ENCODE peak calls at places on chromosome 1, in four cellular contexts. N is neural progenitor cell, P is mammary epithelial cell, T is fibroblast of lung. J is an unnamed sample.

GRCh38 chr1:97097404-97097925 is 375.9 kb downstream of the PTBP2 start:
- DNase-seq in T (no peak), P (no peak), N (no peak), J (no peak)

GRCh38 chr1:156160000-156160743 is 6.8 kb downstream of the SEMA4A start:
- DNase-seq in T (no peak), N (no peak), P (no peak), J (no peak)

GRCh38 chr1:193417420-193417819 is 231.0 kb upstream of the B3GALT2 start:
- DNase-seq in T (peak), P (peak), N (no peak), J (peak)

GRCh38 chr1:58660105-58660504 is 39.8 kb downstream of the MYSM1 start:
- DNase-seq in T (no peak), N (no peak), P (no peak), J (no peak)

GRCh38 chr1:219587817-219588561 is 24.9 kb downstream of the ZC3H11B start:
- DNase-seq in P (no peak), N (no peak), T (peak), J (peak)

GRCh38 chr1:154712166-154712838 is 104.3 kb upstream of the ADAR start:
- DNase-seq in N (no peak), P (no peak), T (no peak), J (no peak)

GRCh38 chr1:181513786-181514297 is 30.5 kb downstream of the CACNA1E start:
- DNase-seq in N (no peak), T (no peak), P (no peak), J (no peak)

GRCh38 chr1:153192697-153193096 is 10.5 kb upstream of the LELP1 start:
- DNase-seq in P (peak), N (peak), T (no peak), J (no peak)

GRCh38 chr1:235056937-235057336 is 71.7 kb downstream of the TOMM20 start:
- DNase-seq in P (peak), T (no peak), N (no peak), J (no peak)

GRCh38 chr1:50603274-50604271 is 180.3 kb upstream of the DMRTA2 start:
- DNase-seq in P (peak), T (peak), N (no peak), J (peak)

GRCh38 chr1:66182551-66183178 is 351.3 kb upstream of the SGIP1 start:
- DNase-seq in N (peak), T (peak), P (no peak), J (peak)

GRCh38 chr1:227884370-227885134 is 63.2 kb downstream of the WNT9A start:
- DNase-seq in P (no peak), N (no peak), T (no peak), J (no peak)

GRCh38 chr1:192445849-192446489 is 129.2 kb downstream of the RGS21 start:
- DNase-seq in N (peak), T (peak), P (peak), J (peak)

GRCh38 chr1:3668148-3668547 is 15.8 kb downstream of the TP73 start:
- DNase-seq in P (no peak), N (no peak), T (no peak), J (no peak)

GRCh38 chr1:195577748-195578147 is 1030.5 kb downstream of the KCNT2 start:
- DNase-seq in T (no peak), N (no peak), P (no peak), J (peak)

GRCh38 chr1:15623435-15623834 is 6.2 kb downstream of the DDI2 start:
- DNase-seq in N (no peak), T (no peak), P (no peak), J (no peak)

GRCh38 chr1:91883470-91883869 is 2.5 kb downstream of the TGFBR3 start:
- DNase-seq in T (peak), P (no peak), N (no peak), J (peak)

GRCh38 chr1:232110281-232111090 is 483.9 kb downstream of the DISC1 start:
- DNase-seq in N (peak), P (no peak), T (peak), J (peak)

GRCh38 chr1:209162651-209163050 is 420.9 kb upstream of the CAMK1G start:
- DNase-seq in P (no peak), N (no peak), T (no peak), J (no peak)

GRCh38 chr1:228778946-228779345 is 43.7 kb downstream of the RHOU start:
- DNase-seq in T (no peak), N (no peak), P (no peak), J (no peak)

GRCh38 chr1:181345146-181345545 is 138.2 kb upstream of the CACNA1E start:
- DNase-seq in N (no peak), P (no peak), T (no peak), J (no peak)

GRCh38 chr1:37892151-37893047 is 33.0 kb upstream of the MTF1 start:
- DNase-seq in T (peak), P (no peak), N (no peak), J (peak)

GRCh38 chr1:174222166-174222949 is 63.0 kb downstream of the RABGAP1L start:
- DNase-seq in P (peak), T (peak), N (no peak), J (peak)

GRCh38 chr1:184199036-184199796 is 147.7 kb downstream of the TSEN15 start:
- DNase-seq in T (no peak), P (peak), N (no peak), J (no peak)

GRCh38 chr1:63319069-63320023 is 3.0 kb upstream of the FOXD3 start:
- DNase-seq in P (no peak), T (peak), N (peak), J (no peak)

GRCh38 chr1:36306210-36306901 is at the start of gene SH3D21:
- DNase-seq in N (peak), T (peak), P (peak), J (peak)

GRCh38 chr1:42943728-42944127 is 14.9 kb downstream of the SLC2A1 start:
- DNase-seq in T (no peak), P (no peak), N (no peak), J (no peak)
- H3K4me3 ChIP-seq in T (no peak), P (no peak), N (no peak), J (no peak)

GRCh38 chr1:46622341-46622740 is 5.7 kb upstream of the MOB3C start:
- DNase-seq in N (no peak), T (peak), P (peak), J (peak)
- TF ChIP-seq CTCF in N (peak), T (peak), P (peak), J (peak)

DNA sequence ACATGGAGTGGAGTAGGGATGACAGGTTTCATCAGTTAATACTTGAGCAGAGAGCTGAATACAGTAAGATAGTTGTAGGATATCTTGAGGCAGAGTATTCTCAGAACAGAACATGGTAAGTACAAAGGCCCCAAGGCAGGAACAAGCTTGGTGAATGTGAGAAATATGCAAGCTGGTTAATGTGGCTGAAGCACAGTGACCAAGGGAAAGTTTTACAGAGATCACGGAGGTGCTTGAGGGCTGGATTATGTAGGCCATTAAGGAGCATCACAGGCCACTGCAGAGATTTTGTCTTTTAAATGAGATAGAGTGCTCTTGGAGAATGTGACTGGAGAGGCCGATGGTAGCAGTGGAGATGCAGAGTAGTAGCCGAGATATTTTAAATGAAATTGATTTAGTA is 54.0 kb upstream of the BOLA1 start:
- DNase-seq in T (peak), N (peak), P (no peak), J (no peak)
- H3K4me3 ChIP-seq in T (peak), N (peak), P (no peak), J (no peak)

GRCh38 chr1:224851210-224851849 is 78.1 kb upstream of the DNAH14 start:
- DNase-seq in N (peak), T (peak), P (peak), J (peak)
- TF ChIP-seq CTCF in N (peak), T (peak), P (peak), J (peak)

GRCh38 chr1:39213511-39214002 is 9.1 kb downstream of the MACF1 start:
- DNase-seq in T (peak), N (peak), P (no peak), J (peak)

GRCh38 chr1:39212499-39212898 is 8.0 kb downstream of the MACF1 start:
- DNase-seq in P (no peak), T (no peak), N (no peak), J (no peak)

GRCh38 chr1:39214021-39214713 is 9.7 kb downstream of the MACF1 start:
- DNase-seq in T (no peak), P (peak), N (peak), J (peak)

GRCh38 chr1:39214714-39214997 is 10.2 kb downstream of the MACF1 start:
- DNase-seq in N (no peak), T (no peak), P (peak), J (no peak)

DNA sequence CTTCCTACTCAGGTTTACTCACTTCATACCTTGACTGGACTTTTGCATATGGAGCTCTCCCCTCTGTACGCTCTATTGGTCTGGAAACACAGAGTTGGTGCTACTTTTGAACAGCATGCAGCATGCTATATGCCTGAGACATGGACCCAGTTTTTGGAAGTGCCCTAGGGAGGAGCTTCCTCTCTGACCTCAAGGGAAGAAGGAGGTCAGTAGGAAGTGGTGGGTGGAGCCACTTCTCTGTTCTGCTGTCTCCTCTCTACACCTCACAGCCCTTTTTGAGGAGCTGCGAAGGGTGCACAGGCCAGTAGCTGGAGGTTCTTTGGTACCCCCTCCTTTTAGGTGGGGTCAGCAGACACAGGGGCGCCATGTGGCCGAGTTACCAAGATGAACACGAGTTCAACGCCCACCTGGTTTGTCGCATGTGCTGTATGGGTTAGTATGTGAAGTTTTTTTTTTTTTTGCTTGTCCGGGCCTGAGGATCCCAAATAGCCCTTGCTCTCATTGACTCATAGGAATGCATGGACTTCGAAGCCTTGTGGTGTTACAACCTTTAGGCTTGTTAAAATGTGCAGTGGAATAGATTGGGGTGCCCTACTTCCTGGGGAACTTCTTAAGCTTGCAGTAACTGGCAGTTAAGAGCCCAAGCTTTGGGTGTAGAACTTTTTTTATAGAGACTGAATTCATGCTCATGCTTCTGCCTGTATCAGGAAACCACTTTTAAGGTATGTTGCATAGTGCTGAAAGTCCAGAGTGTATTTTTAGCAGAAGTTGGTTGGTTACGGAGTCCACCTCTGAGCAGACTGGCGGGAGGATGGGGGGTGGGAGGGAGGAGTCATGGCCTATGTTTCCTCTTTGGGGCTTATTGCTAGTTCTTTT is 10.7 kb downstream of the MACF1 start:
- DNase-seq in N (peak), P (peak), T (no peak), J (no peak)
- H3K4me3 ChIP-seq in N (no peak), P (peak), T (no peak), J (no peak)

GRCh38 chr1:222455188-222455879 is 92.6 kb downstream of the HHIPL2 start:
- DNase-seq in T (peak), P (peak), N (peak), J (peak)
- TF ChIP-seq CTCF in T (peak), P (peak), N (peak), J (peak)

GRCh38 chr1:112713466-112714312 is 1.4 kb downstream of the PPM1J start:
- DNase-seq in N (peak), P (no peak), T (no peak), J (no peak)
- H3K4me3 ChIP-seq in N (peak), P (peak), T (peak), J (peak)

GRCh38 chr1:88683516-88683847 is 591 bp upstream of the PKN2 start:
- DNase-seq in P (no peak), N (no peak), T (no peak), J (no peak)

GRCh38 chr1:88683848-88684481 is at the start of gene PKN2:
- DNase-seq in T (peak), N (peak), P (peak), J (peak)

GRCh38 chr1:88681223-88681622 is 2.9 kb upstream of the PKN2 start:
- DNase-seq in P (peak), T (no peak), N (no peak), J (no peak)

GRCh38 chr1:88685239-88685604 is 1.1 kb downstream of the PKN2 start:
- DNase-seq in P (no peak), N (no peak), T (peak), J (no peak)

DNA sequence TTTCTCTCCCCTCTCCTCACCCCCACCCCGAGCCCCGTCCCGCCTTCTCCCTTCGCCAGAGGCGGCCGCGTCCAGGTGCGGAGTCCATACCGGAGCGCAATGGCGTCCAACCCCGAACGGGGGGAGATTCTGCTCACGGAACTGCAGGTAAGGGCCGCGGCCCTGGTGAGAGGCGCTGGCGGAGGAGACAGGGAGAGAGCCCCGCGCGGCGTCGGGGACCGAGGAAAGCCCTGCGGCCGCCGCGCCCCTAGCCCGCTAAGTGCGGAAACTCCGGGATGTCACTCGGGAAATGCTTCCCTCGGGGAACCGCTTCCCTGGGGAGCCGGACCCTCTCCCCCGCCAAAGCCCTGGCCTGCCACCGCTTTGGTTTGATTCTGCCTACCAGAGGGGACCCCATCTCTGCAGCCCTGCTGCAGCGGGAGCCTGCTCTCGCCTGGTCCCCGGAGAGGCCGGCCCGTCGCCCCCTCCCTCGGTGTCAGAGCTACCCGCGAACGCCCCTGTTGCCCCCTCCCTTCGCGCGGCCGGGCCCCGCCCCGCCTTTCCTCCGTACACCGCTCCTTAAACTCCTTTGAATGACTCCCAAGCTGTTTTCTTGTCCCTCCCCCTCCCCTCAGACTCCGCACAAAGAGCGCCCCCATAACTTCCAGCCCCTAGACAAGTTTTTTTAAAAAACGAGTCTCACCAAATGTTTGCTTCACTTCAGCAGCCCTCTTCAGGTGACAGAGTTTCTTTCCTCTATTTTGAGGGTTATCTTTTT is 587 bp downstream of the PKN2 start:
- DNase-seq in P (peak), T (peak), N (peak), J (peak)
- TF ChIP-seq CTCF in P (no peak), T (peak), N (peak), J (no peak)

J was measured in cardiac fibroblast.